ENCODE peak calls at places on chromosomes 12 and 14, in ten cellular contexts. Y is hepatocyte, M is A549, L is fibroblast of mammary gland, J is left ventricle myocardium inferior, I is right lobe of liver, F is cardiac fibroblast, Z is mesendoderm, S is esophagus squamous epithelium, V is pancreas. Q is an unnamed sample.

GRCh38 chr12:34401659-34402227 is 379.4 kb downstream of the ALG10 start:
- DNase-seq in Y (peak; percentile 2), M (no peak), L (no peak), J (peak; percentile 11), I (peak; percentile 29), F (no peak), Z (no peak), S (no peak), V (peak; percentile 6), Q (peak; percentile 73)

GRCh38 chr14:103198429-103199140 is 75.3 kb downstream of the TNFAIP2 start:
- DNase-seq in Y (peak; percentile 64), M (peak; percentile 71), L (peak; percentile 93), J (no peak), I (no peak), F (peak; percentile 76), Z (no peak), S (no peak), V (no peak), Q (no peak)

GRCh38 chr12:132948146-132949066 is 7.7 kb downstream of the ZNF605 start:
- DNase-seq in Y (no peak), M (no peak), L (no peak), J (no peak), I (no peak), F (no peak), Z (peak; percentile 30), S (no peak), V (no peak), Q (no peak)

GRCh38 chr12:129213551-129213950 is 360.3 kb downstream of the GLT1D1 start:
- DNase-seq in Y (no peak), M (no peak), L (no peak), J (no peak), I (no peak), F (no peak), Z (no peak), S (no peak), V (no peak), Q (no peak)

GRCh38 chr12:118330421-118331018 is 42.2 kb downstream of the TAOK3 start:
- DNase-seq in Y (peak; percentile 12), M (no peak), L (no peak), J (no peak), I (no peak), F (peak; percentile 67), Z (no peak), S (no peak), V (no peak), Q (no peak)

GRCh38 chr14:101225116-101225728 is 321.7 kb upstream of the RTL1 start:
- DNase-seq in Y (peak; percentile 74), M (no peak), L (no peak), J (no peak), I (peak; percentile 42), F (no peak), Z (no peak), S (no peak), V (no peak), Q (no peak)

GRCh38 chr12:54025507-54026393 is 2.5 kb upstream of the HOXC6 start:
- DNase-seq in Y (no peak), M (no peak), L (peak; percentile 58), J (no peak), I (no peak), F (no peak), Z (no peak), S (no peak), V (no peak), Q (no peak)

GRCh38 chr12:50297996-50298395 is 14.7 kb upstream of the LIMA1 start:
- DNase-seq in Y (peak; percentile 35), M (no peak), L (no peak), J (no peak), I (no peak), F (no peak), Z (no peak), S (no peak), V (no peak), Q (no peak)

GRCh38 chr14:92524603-92525185 is 11.1 kb downstream of the RIN3 start:
- DNase-seq in Y (no peak), M (no peak), L (no peak), J (no peak), I (no peak), F (no peak), Z (no peak), S (no peak), V (no peak), Q (no peak)

GRCh38 chr14:101062611-101063010 is 159.1 kb upstream of the RTL1 start:
- DNase-seq in Y (no peak), M (no peak), L (peak; percentile 26), J (no peak), I (no peak), F (no peak), Z (no peak), S (no peak), V (no peak), Q (no peak)

GRCh38 chr14:96078687-96079016 is 39.5 kb downstream of the C14orf132 start:
- DNase-seq in Y (no peak), M (no peak), L (no peak), J (no peak), I (no peak), F (no peak), Z (no peak), S (no peak), V (no peak), Q (no peak)

GRCh38 chr12:92656911-92657310 is 45.9 kb upstream of the PLEKHG7 start:
- DNase-seq in Y (no peak), M (no peak), L (no peak), J (no peak), I (no peak), F (no peak), Z (no peak), S (no peak), V (no peak), Q (no peak)

GRCh38 chr12:89574736-89575208 is 48.9 kb upstream of the POC1B start:
- DNase-seq in Y (peak; percentile 28), M (peak; percentile 24), L (peak; percentile 73), J (no peak), I (no peak), F (peak; percentile 67), Z (peak; percentile 79), S (no peak), V (no peak), Q (no peak)
- H3K4me3 ChIP-seq in Y (no peak overlapping the region), M (no peak overlapping the region), L (no peak overlapping the region), J (no peak overlapping the region), I (no peak overlapping the region), F (no peak overlapping the region), Z (no peak overlapping the region), S (no peak overlapping the region), V (no peak overlapping the region), Q (no peak overlapping the region)

GRCh38 chr12:107163413-107163812 is 70.1 kb upstream of the CRY1 start:
- DNase-seq in Y (no peak), M (no peak), L (no peak), J (no peak), I (no peak), F (no peak), Z (no peak), S (no peak), V (no peak), Q (no peak)
- H3K4me3 ChIP-seq in Y (no peak overlapping the region), M (no peak overlapping the region), L (no peak overlapping the region), J (no peak overlapping the region), I (no peak overlapping the region), F (no peak overlapping the region), Z (no peak overlapping the region), S (no peak overlapping the region), V (no peak overlapping the region), Q (no peak overlapping the region)

GRCh38 chr14:64464695-64465094 is 604 bp upstream of the AKAP5 start:
- DNase-seq in Y (no peak), M (no peak), L (no peak), J (no peak), I (no peak), F (no peak), Z (peak; percentile 46), S (no peak), V (no peak), Q (no peak)
- H3K4me3 ChIP-seq in Y (peak overlapping the region; percentile 86), M (peak overlapping the region; percentile 86), L (peak overlapping the region; percentile 53), J (peak overlapping the region; percentile 84), I (peak overlapping the region; percentile 55), F (peak overlapping the region; percentile 65), Z (no peak overlapping the region), S (peak overlapping the region; percentile 38), V (peak overlapping the region; percentile 65), Q (peak overlapping the region; percentile 93)

DNA sequence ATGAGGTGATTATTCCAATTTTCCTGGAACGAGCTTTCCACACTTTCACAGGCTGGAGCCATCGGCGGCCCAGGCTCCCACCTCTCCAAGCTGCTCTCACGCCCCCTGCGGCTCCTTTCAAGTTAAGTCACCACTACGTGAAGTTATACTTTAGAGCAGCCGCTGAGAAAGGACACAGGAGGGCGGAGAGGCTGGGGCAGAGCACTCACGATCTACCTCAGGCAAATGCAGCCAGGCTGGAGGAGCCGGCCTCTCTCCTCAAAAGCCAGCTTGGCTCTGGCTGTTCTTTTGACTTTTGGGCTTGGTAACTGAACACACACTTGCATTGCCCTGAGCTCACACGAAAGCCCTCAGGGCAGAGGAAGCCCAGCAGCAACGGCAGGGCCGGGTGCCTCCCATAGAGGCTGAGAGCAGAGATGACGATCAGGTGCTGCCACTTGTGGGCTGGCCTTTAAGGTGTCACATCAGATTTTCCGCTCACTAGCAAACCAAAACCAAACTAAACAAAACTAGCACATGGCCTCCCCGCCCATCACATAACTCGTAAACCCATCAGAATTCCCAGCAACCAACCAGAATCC is 75.2 kb downstream of the PITPNM2 start:
- DNase-seq in Y (peak; percentile 70), M (no peak), L (no peak), J (no peak), I (no peak), F (no peak), Z (peak; percentile 83), S (no peak), V (no peak), Q (no peak)
- H3K4me3 ChIP-seq in Y (no peak overlapping the region), M (no peak overlapping the region), L (no peak overlapping the region), J (peak overlapping the region; percentile 11), I (no peak overlapping the region), F (no peak overlapping the region), Z (no peak overlapping the region), S (no peak overlapping the region), V (no peak overlapping the region), Q (no peak overlapping the region)